ENCODE peak calls at places on chromosomes 1 and 21, in seven cellular contexts. C is CD8-positive, alpha-beta memory T cell; T is fibroblast of lung; K is stimulated activated CD8-positive, alpha-beta memory T cell treated with anti-CD3 and anti-CD28 coated beads, Interleukin-2, amount 100 ng/mL, for 48 hours; N is activated CD4-positive, alpha-beta T cell treated with anti-CD3 and anti-CD28 coated beads for 36 hours; Q is psoas muscle; I is lower lobe of right lung. V is an unnamed sample.

GRCh38 chr1:77706321-77706720 is 23.9 kb upstream of the ZZZ3 start:
- DNase-seq in C (no peak), N (no peak), K (no peak), T (peak), Q (no peak), I (no peak), V (no peak)

GRCh38 chr21:43659136-43660000 is at the start of the genes HSF2BP and RRP1B:
- DNase-seq in N (peak), C (peak), K (peak), Q (peak), T (peak), I (peak), V (peak)

GRCh38 chr21:18550361-18550760 is 146.8 kb upstream of the TMPRSS15 start:
- DNase-seq in C (no peak), N (no peak), Q (no peak), I (no peak), K (no peak), T (no peak), V (no peak)

GRCh38 chr1:201216395-201217085 is 25.9 kb downstream of the IGFN1 start:
- DNase-seq in Q (no peak), C (no peak), I (no peak), N (no peak), T (no peak), K (no peak), V (no peak)

GRCh38 chr1:109840011-109840629 is 70.5 kb upstream of the CSF1 start:
- DNase-seq in Q (no peak), C (no peak), I (no peak), T (no peak), N (no peak), K (no peak), V (no peak)

GRCh38 chr1:165928075-165928731 is 100.8 kb downstream of the UCK2 start:
- DNase-seq in C (no peak), K (no peak), T (peak), I (no peak), N (peak), Q (no peak), V (peak)

GRCh38 chr1:244657421-244657820 is 4.5 kb downstream of the DESI2 start:
- DNase-seq in K (no peak), T (no peak), N (no peak), Q (no peak), C (no peak), I (no peak), V (no peak)

GRCh38 chr21:31260790-31261189 is 83.3 kb downstream of the TIAM1 start:
- DNase-seq in T (peak), N (no peak), C (no peak), I (no peak), K (no peak), Q (no peak), V (no peak)

GRCh38 chr1:1599919-1600860 is at the start of gene FNDC10:
- DNase-seq in T (no peak), C (no peak), I (peak), N (no peak), K (no peak), Q (no peak), V (no peak)

GRCh38 chr1:153354515-153355193 is 3.0 kb upstream of the S100A9 start:
- DNase-seq in C (no peak), K (no peak), Q (no peak), N (no peak), T (no peak), I (no peak), V (no peak)

GRCh38 chr1:197103295-197103694 is 36.2 kb upstream of the F13B start:
- DNase-seq in K (no peak), I (no peak), C (no peak), T (peak), Q (no peak), N (no peak), V (no peak)

GRCh38 chr1:23168462-23169218 is at the start of gene LUZP1:
- DNase-seq in Q (peak), T (peak), N (peak), I (peak), K (peak), C (peak), V (peak)

GRCh38 chr21:25638634-25639166 is 358 bp upstream of the JAM2 start:
- DNase-seq in C (no peak), Q (no peak), I (no peak), K (no peak), T (peak), N (no peak), V (no peak)

GRCh38 chr1:6450005-6450450 is 15.9 kb downstream of the TNFRSF25 start:
- DNase-seq in Q (no peak), C (no peak), N (no peak), I (no peak), T (no peak), K (no peak), V (no peak)

GRCh38 chr1:175885247-175885646 is 141.9 kb upstream of the TNR start:
- DNase-seq in N (no peak), Q (no peak), I (no peak), C (no peak), T (peak), K (no peak), V (no peak)

GRCh38 chr1:112731451-112731850 is 16.3 kb upstream of the PPM1J start:
- DNase-seq in N (no peak), Q (no peak), T (no peak), K (no peak), C (no peak), I (no peak), V (no peak)

GRCh38 chr21:30209571-30209970 is 6.3 kb downstream of the CLDN8 start:
- DNase-seq in N (no peak), I (no peak), Q (no peak), T (no peak), K (no peak), C (no peak), V (no peak)

GRCh38 chr1:184843732-184844495 is 89.3 kb upstream of the EDEM3 start:
- DNase-seq in I (no peak), Q (no peak), K (peak), C (peak), T (no peak), N (peak), V (no peak)

GRCh38 chr1:23559136-23559984 is at the start of gene ID3:
- DNase-seq in C (peak), Q (peak), T (peak), K (peak), N (peak), I (peak), V (peak)

GRCh38 chr1:204565617-204566582 is 49.7 kb downstream of the MDM4 start:
- DNase-seq in C (peak), K (peak), T (peak), N (peak), I (no peak), Q (no peak), V (peak)

V was measured in AML-193.